ENCODE peak calls at places on chromosomes 6 and 20, in six cellular contexts. One of them, this sample, is unnamed.

GRCh38 chr6:73134588-73134987 is 90.7 kb downstream of the KHDC1L start:
- DNase-seq in kidney tubule cell: peak
- DNase-seq in NK-92 treated with Interleukin-12 subunit alpha and Interleukin-12 subunit beta, amount 100 ng/mL, for 24 hours: no peak
- DNase-seq in Peyer's patch: no peak
- DNase-seq in ELF-1: peak
- DNase-seq in stimulated activated CD4-positive, alpha-beta T cell treated with anti-CD3 and anti-CD28 coated beads, Interleukin-1b, Interleukin-23, amount 100 ng/mL, for 48 hours: peak
- DNase-seq in this sample: peak

GRCh38 chr6:37625591-37626374 is 71.9 kb downstream of the MDGA1 start:
- DNase-seq in kidney tubule cell: no peak
- DNase-seq in NK-92 treated with Interleukin-12 subunit alpha and Interleukin-12 subunit beta, amount 100 ng/mL, for 24 hours: no peak
- DNase-seq in Peyer's patch: no peak
- DNase-seq in ELF-1: peak
- DNase-seq in stimulated activated CD4-positive, alpha-beta T cell treated with anti-CD3 and anti-CD28 coated beads, Interleukin-1b, Interleukin-23, amount 100 ng/mL, for 48 hours: no peak
- DNase-seq in this sample: peak

GRCh38 chr6:144123836-144124235 is 26.5 kb upstream of the STX11 start:
- DNase-seq in kidney tubule cell: no peak
- DNase-seq in NK-92 treated with Interleukin-12 subunit alpha and Interleukin-12 subunit beta, amount 100 ng/mL, for 24 hours: no peak
- DNase-seq in Peyer's patch: no peak
- DNase-seq in ELF-1: no peak
- DNase-seq in stimulated activated CD4-positive, alpha-beta T cell treated with anti-CD3 and anti-CD28 coated beads, Interleukin-1b, Interleukin-23, amount 100 ng/mL, for 48 hours: no peak
- DNase-seq in this sample: no peak

GRCh38 chr6:135310291-135310690 is 129.2 kb downstream of the MYB start:
- DNase-seq in kidney tubule cell: no peak
- DNase-seq in NK-92 treated with Interleukin-12 subunit alpha and Interleukin-12 subunit beta, amount 100 ng/mL, for 24 hours: no peak
- DNase-seq in Peyer's patch: no peak
- DNase-seq in ELF-1: no peak
- DNase-seq in stimulated activated CD4-positive, alpha-beta T cell treated with anti-CD3 and anti-CD28 coated beads, Interleukin-1b, Interleukin-23, amount 100 ng/mL, for 48 hours: no peak
- DNase-seq in this sample: no peak

GRCh38 chr6:161003336-161003735 is 11.8 kb downstream of the MAP3K4 start:
- DNase-seq in kidney tubule cell: peak
- DNase-seq in NK-92 treated with Interleukin-12 subunit alpha and Interleukin-12 subunit beta, amount 100 ng/mL, for 24 hours: no peak
- DNase-seq in Peyer's patch: no peak
- DNase-seq in ELF-1: no peak
- DNase-seq in stimulated activated CD4-positive, alpha-beta T cell treated with anti-CD3 and anti-CD28 coated beads, Interleukin-1b, Interleukin-23, amount 100 ng/mL, for 48 hours: no peak
- DNase-seq in this sample: no peak

GRCh38 chr6:408148-408547 is 16.6 kb downstream of the IRF4 start:
- DNase-seq in kidney tubule cell: no peak
- DNase-seq in NK-92 treated with Interleukin-12 subunit alpha and Interleukin-12 subunit beta, amount 100 ng/mL, for 24 hours: no peak
- DNase-seq in Peyer's patch: no peak
- DNase-seq in ELF-1: no peak
- DNase-seq in stimulated activated CD4-positive, alpha-beta T cell treated with anti-CD3 and anti-CD28 coated beads, Interleukin-1b, Interleukin-23, amount 100 ng/mL, for 48 hours: no peak
- DNase-seq in this sample: no peak

GRCh38 chr6:110999634-111000270 is 17.9 kb downstream of the RPF2 start:
- DNase-seq in kidney tubule cell: peak
- DNase-seq in NK-92 treated with Interleukin-12 subunit alpha and Interleukin-12 subunit beta, amount 100 ng/mL, for 24 hours: no peak
- DNase-seq in Peyer's patch: no peak
- DNase-seq in ELF-1: no peak
- DNase-seq in stimulated activated CD4-positive, alpha-beta T cell treated with anti-CD3 and anti-CD28 coated beads, Interleukin-1b, Interleukin-23, amount 100 ng/mL, for 48 hours: no peak
- DNase-seq in this sample: no peak

GRCh38 chr6:7389162-7389450 is 436 bp downstream of the CAGE1 start:
- DNase-seq in kidney tubule cell: peak
- DNase-seq in NK-92 treated with Interleukin-12 subunit alpha and Interleukin-12 subunit beta, amount 100 ng/mL, for 24 hours: no peak
- DNase-seq in Peyer's patch: no peak
- DNase-seq in ELF-1: no peak
- DNase-seq in stimulated activated CD4-positive, alpha-beta T cell treated with anti-CD3 and anti-CD28 coated beads, Interleukin-1b, Interleukin-23, amount 100 ng/mL, for 48 hours: no peak
- DNase-seq in this sample: no peak

GRCh38 chr6:56911847-56912246 is 43.1 kb upstream of the BEND6 start:
- DNase-seq in kidney tubule cell: peak
- DNase-seq in NK-92 treated with Interleukin-12 subunit alpha and Interleukin-12 subunit beta, amount 100 ng/mL, for 24 hours: no peak
- DNase-seq in Peyer's patch: no peak
- DNase-seq in ELF-1: peak
- DNase-seq in stimulated activated CD4-positive, alpha-beta T cell treated with anti-CD3 and anti-CD28 coated beads, Interleukin-1b, Interleukin-23, amount 100 ng/mL, for 48 hours: no peak
- DNase-seq in this sample: no peak

GRCh38 chr6:35091353-35092083 is 49.6 kb downstream of the TCP11 start:
- DNase-seq in kidney tubule cell: no peak
- DNase-seq in NK-92 treated with Interleukin-12 subunit alpha and Interleukin-12 subunit beta, amount 100 ng/mL, for 24 hours: no peak
- DNase-seq in Peyer's patch: no peak
- DNase-seq in ELF-1: no peak
- DNase-seq in stimulated activated CD4-positive, alpha-beta T cell treated with anti-CD3 and anti-CD28 coated beads, Interleukin-1b, Interleukin-23, amount 100 ng/mL, for 48 hours: no peak
- DNase-seq in this sample: no peak

GRCh38 chr6:137883400-137883888 is 16.4 kb downstream of the TNFAIP3 start:
- DNase-seq in kidney tubule cell: peak
- DNase-seq in NK-92 treated with Interleukin-12 subunit alpha and Interleukin-12 subunit beta, amount 100 ng/mL, for 24 hours: no peak
- DNase-seq in Peyer's patch: no peak
- DNase-seq in ELF-1: no peak
- DNase-seq in stimulated activated CD4-positive, alpha-beta T cell treated with anti-CD3 and anti-CD28 coated beads, Interleukin-1b, Interleukin-23, amount 100 ng/mL, for 48 hours: no peak
- DNase-seq in this sample: no peak

GRCh38 chr6:159646731-159647130 is 46.3 kb downstream of the SOD2 start:
- DNase-seq in kidney tubule cell: peak
- DNase-seq in NK-92 treated with Interleukin-12 subunit alpha and Interleukin-12 subunit beta, amount 100 ng/mL, for 24 hours: peak
- DNase-seq in Peyer's patch: no peak
- DNase-seq in ELF-1: no peak
- DNase-seq in stimulated activated CD4-positive, alpha-beta T cell treated with anti-CD3 and anti-CD28 coated beads, Interleukin-1b, Interleukin-23, amount 100 ng/mL, for 48 hours: no peak
- DNase-seq in this sample: no peak

GRCh38 chr6:3253597-3253961 is 5.2 kb upstream of the PSMG4 start:
- DNase-seq in kidney tubule cell: no peak
- DNase-seq in NK-92 treated with Interleukin-12 subunit alpha and Interleukin-12 subunit beta, amount 100 ng/mL, for 24 hours: no peak
- DNase-seq in Peyer's patch: no peak
- DNase-seq in ELF-1: no peak
- DNase-seq in stimulated activated CD4-positive, alpha-beta T cell treated with anti-CD3 and anti-CD28 coated beads, Interleukin-1b, Interleukin-23, amount 100 ng/mL, for 48 hours: no peak
- DNase-seq in this sample: no peak

GRCh38 chr6:9397981-9398559 is 962.7 kb upstream of the SLC35B3 start:
- DNase-seq in kidney tubule cell: peak
- DNase-seq in NK-92 treated with Interleukin-12 subunit alpha and Interleukin-12 subunit beta, amount 100 ng/mL, for 24 hours: no peak
- DNase-seq in Peyer's patch: no peak
- DNase-seq in ELF-1: no peak
- DNase-seq in stimulated activated CD4-positive, alpha-beta T cell treated with anti-CD3 and anti-CD28 coated beads, Interleukin-1b, Interleukin-23, amount 100 ng/mL, for 48 hours: no peak
- DNase-seq in this sample: no peak

GRCh38 chr6:117494694-117495318 is 12.3 kb downstream of the DCBLD1 start:
- DNase-seq in kidney tubule cell: no peak
- DNase-seq in NK-92 treated with Interleukin-12 subunit alpha and Interleukin-12 subunit beta, amount 100 ng/mL, for 24 hours: no peak
- DNase-seq in Peyer's patch: no peak
- DNase-seq in ELF-1: no peak
- DNase-seq in stimulated activated CD4-positive, alpha-beta T cell treated with anti-CD3 and anti-CD28 coated beads, Interleukin-1b, Interleukin-23, amount 100 ng/mL, for 48 hours: no peak
- DNase-seq in this sample: no peak

GRCh38 chr6:109944448-109944847 is 33.7 kb upstream of the GPR6 start:
- DNase-seq in kidney tubule cell: peak
- DNase-seq in NK-92 treated with Interleukin-12 subunit alpha and Interleukin-12 subunit beta, amount 100 ng/mL, for 24 hours: no peak
- DNase-seq in Peyer's patch: no peak
- DNase-seq in ELF-1: peak
- DNase-seq in stimulated activated CD4-positive, alpha-beta T cell treated with anti-CD3 and anti-CD28 coated beads, Interleukin-1b, Interleukin-23, amount 100 ng/mL, for 48 hours: no peak
- DNase-seq in this sample: peak

GRCh38 chr6:159969204-159969912 is 476 bp downstream of the IGF2R start:
- DNase-seq in kidney tubule cell: no peak
- DNase-seq in NK-92 treated with Interleukin-12 subunit alpha and Interleukin-12 subunit beta, amount 100 ng/mL, for 24 hours: peak
- DNase-seq in Peyer's patch: peak
- DNase-seq in ELF-1: peak
- DNase-seq in stimulated activated CD4-positive, alpha-beta T cell treated with anti-CD3 and anti-CD28 coated beads, Interleukin-1b, Interleukin-23, amount 100 ng/mL, for 48 hours: no peak
- DNase-seq in this sample: peak

GRCh38 chr20:13183005-13183404 is 38.1 kb upstream of the ISM1 start:
- DNase-seq in kidney tubule cell: peak
- DNase-seq in NK-92 treated with Interleukin-12 subunit alpha and Interleukin-12 subunit beta, amount 100 ng/mL, for 24 hours: no peak
- DNase-seq in Peyer's patch: no peak
- DNase-seq in ELF-1: no peak
- DNase-seq in stimulated activated CD4-positive, alpha-beta T cell treated with anti-CD3 and anti-CD28 coated beads, Interleukin-1b, Interleukin-23, amount 100 ng/mL, for 48 hours: peak
- DNase-seq in this sample: no peak